ENCODE peak calls at places on chromosomes 3 and 15, in nine cellular contexts. N is NCI-H774; K is NCI-H1436; R is hippocampal formation; Z is M059J; J is activated naive CD4-positive, alpha-beta T cell treated with Interleukin-2 at 50 U/mL for 16 hours; S is stimulated activated CD8-positive, alpha-beta memory T cell treated with anti-CD3 and anti-CD28 coated beads, Interleukin-15, amount 100 ng/mL, for 24 hours; A is activated T-cell treated with anti-CD3 and anti-CD28 coated beads for 48 hours; D is effector CD4-positive, alpha-beta T cell. Q is an unnamed sample.
A peak's percentile ranks its signal among the peaks of the same experiment; 100 is the strongest.

GRCh38 chr15:85746641-85747040 is 48.1 kb downstream of the KLHL25 start:
- DNase-seq in N (no peak), K (no peak), R (no peak), Z (no peak), J (no peak), S (no peak), A (no peak), D (no peak), Q (no peak)

GRCh38 chr3:50122661-50123391 is 32.3 kb upstream of the SEMA3F start:
- DNase-seq in N (no peak), K (no peak), R (no peak), Z (no peak), J (no peak), S (no peak), A (no peak), D (no peak), Q (no peak)

GRCh38 chr3:184568591-184568917 is 7.0 kb downstream of the EPHB3 start:
- DNase-seq in N (no peak), K (no peak), R (no peak), Z (no peak), J (no peak), S (no peak), A (no peak), D (no peak), Q (no peak)

GRCh38 chr15:28021281-28022039 is 77.7 kb downstream of the OCA2 start:
- DNase-seq in N (peak; percentile 90), K (peak; percentile 75), R (no peak), Z (peak; percentile 2), J (no peak), S (no peak), A (peak; percentile 10), D (no peak), Q (peak; percentile 92)

GRCh38 chr15:76642671-76643070 is 262.5 kb downstream of the SCAPER start:
- DNase-seq in N (no peak), K (no peak), R (no peak), Z (no peak), J (no peak), S (no peak), A (no peak), D (no peak), Q (no peak)

GRCh38 chr3:178072931-178073330 is 463.3 kb upstream of the KCNMB2 start:
- DNase-seq in N (no peak), K (no peak), R (no peak), Z (no peak), J (no peak), S (no peak), A (no peak), D (no peak), Q (peak; percentile 48)

GRCh38 chr3:133941390-133941789 is 45.7 kb upstream of the RAB6B start:
- DNase-seq in N (no peak), K (no peak), R (no peak), Z (peak; percentile 87), J (no peak), S (no peak), A (no peak), D (no peak), Q (no peak)

GRCh38 chr3:13016083-13016725 is 57.0 kb downstream of the IQSEC1 start:
- DNase-seq in N (no peak), K (peak; percentile 31), R (no peak), Z (no peak), J (peak; percentile 51), S (no peak), A (peak; percentile 27), D (peak; percentile 31), Q (peak; percentile 63)

GRCh38 chr15:81888748-81889479 is 156.9 kb downstream of the MEX3B start:
- DNase-seq in N (no peak), K (no peak), R (no peak), Z (peak; percentile 86), J (no peak), S (no peak), A (no peak), D (no peak), Q (no peak)

GRCh38 chr15:58212909-58213526 is 74.8 kb downstream of the AQP9 start:
- DNase-seq in N (no peak), K (peak; percentile 55), R (no peak), Z (peak; percentile 51), J (no peak), S (no peak), A (no peak), D (no peak), Q (peak; percentile 2)

GRCh38 chr15:71391421-71392047 is 276.3 kb downstream of the THSD4 start:
- DNase-seq in N (no peak), K (no peak), R (no peak), Z (no peak), J (no peak), S (no peak), A (no peak), D (no peak), Q (no peak)

Q was measured in NCI-H1092 treated with DMSO at 0.1 percent for 48 hours.